ENCODE peak calls at places on chromosomes 5 and 9, in six cellular contexts. G is neural progenitor cell; P is NCI-H774; N is activated CD8-positive, alpha-beta memory T cell treated with anti-CD3 and anti-CD28 coated beads, Interleukin-2, amount 10 ng/mL, durations not matched to agents 7 days and 5 days; H is fibroblast of gingiva; D is NCI-H187. V is an unnamed sample.

GRCh38 chr5:82405166-82405565 is 127.0 kb upstream of the RPS23 start:
- DNase-seq in P (no peak), H (peak), N (no peak), D (no peak), G (no peak), V (no peak)

GRCh38 chr9:134172198-134173126 is 8.1 kb upstream of the RNU6ATAC start:
- DNase-seq in H (no peak), D (no peak), P (no peak), G (no peak), N (no peak), V (no peak)

GRCh38 chr5:962386-962785 is 46.2 kb upstream of the NKD2 start:
- DNase-seq in N (no peak), P (no peak), G (no peak), D (no peak), H (no peak), V (no peak)

GRCh38 chr5:12522116-12522515 is 617.9 kb upstream of the CTNND2 start:
- DNase-seq in H (no peak), G (no peak), D (no peak), N (no peak), P (no peak), V (no peak)

GRCh38 chr5:71757590-71758543 is 38.8 kb downstream of the CARTPT start:
- DNase-seq in P (peak), G (peak), H (peak), N (peak), D (no peak), V (peak)

GRCh38 chr5:128736567-128736966 is 198.5 kb upstream of the FBN2 start:
- DNase-seq in P (no peak), H (no peak), G (peak), D (no peak), N (no peak), V (no peak)

GRCh38 chr5:6246820-6247437 is 131.4 kb downstream of the MED10 start:
- DNase-seq in P (no peak), H (no peak), D (no peak), G (no peak), N (no peak), V (no peak)

GRCh38 chr5:108655750-108656450 is 91.8 kb upstream of the FER start:
- DNase-seq in D (peak), G (no peak), H (peak), N (no peak), P (no peak), V (no peak)

GRCh38 chr5:77424921-77425320 is 67.2 kb downstream of the WDR41 start:
- DNase-seq in P (no peak), H (no peak), G (no peak), N (no peak), D (no peak), V (no peak)

GRCh38 chr5:172299916-172300439 is 16.4 kb upstream of the UBTD2 start:
- DNase-seq in N (no peak), D (no peak), P (no peak), H (no peak), G (no peak), V (no peak)

GRCh38 chr9:16236326-16236725 is 634.1 kb downstream of the BNC2 start:
- DNase-seq in P (no peak), D (no peak), H (peak), N (no peak), G (no peak), V (no peak)

GRCh38 chr9:94666364-94667099 is 27.2 kb upstream of the FBP1 start:
- DNase-seq in D (no peak), G (no peak), H (no peak), N (no peak), P (no peak), V (peak)

GRCh38 chr5:42811591-42812392 is at the start of gene SELENOP:
- DNase-seq in P (peak), G (peak), N (no peak), D (peak), H (peak), V (peak)

GRCh38 chr5:171295299-171295698 is 13.7 kb upstream of the TLX3 start:
- DNase-seq in H (no peak), N (no peak), D (no peak), P (no peak), G (no peak), V (no peak)

GRCh38 chr9:102975246-102975645 is 19.9 kb upstream of the CYLC2 start:
- DNase-seq in G (no peak), N (no peak), D (no peak), P (no peak), H (no peak), V (no peak)

GRCh38 chr9:130451509-130452388 is 7.0 kb downstream of the ASS1 start:
- DNase-seq in P (peak), N (no peak), G (no peak), H (peak), D (peak), V (peak)

GRCh38 chr5:39014544-39014943 is 59.7 kb downstream of the RICTOR start:
- DNase-seq in N (no peak), G (no peak), P (no peak), H (peak), D (no peak), V (peak)

GRCh38 chr5:61332369-61332745 is 299 bp downstream of the ZSWIM6 start:
- DNase-seq in P (peak), G (peak), D (no peak), N (peak), H (no peak), V (no peak)

GRCh38 chr9:96100385-96100978 is 201.5 kb downstream of the HSD17B3 start:
- DNase-seq in P (no peak), N (peak), H (no peak), G (no peak), D (no peak), V (no peak)

GRCh38 chr5:79172269-79172668 is 60.7 kb downstream of the BHMT start:
- DNase-seq in G (peak), P (no peak), N (no peak), D (no peak), H (no peak), V (no peak)

GRCh38 chr9:121362813-121363585 is 7.1 kb downstream of the STOM start:
- DNase-seq in N (no peak), P (no peak), H (peak), G (no peak), D (no peak), V (no peak)

GRCh38 chr5:107215581-107215980 is 455.2 kb downstream of the EFNA5 start:
- DNase-seq in D (no peak), P (no peak), N (no peak), G (no peak), H (no peak), V (no peak)

GRCh38 chr9:116157436-116158138 is 4.0 kb downstream of the PAPPA start:
- DNase-seq in D (no peak), G (peak), N (no peak), H (peak), P (no peak), V (no peak)

GRCh38 chr5:8322478-8322877 is 453.5 kb downstream of the MTRR start:
- DNase-seq in P (no peak), N (no peak), G (no peak), D (no peak), H (no peak), V (no peak)

GRCh38 chr5:35185518-35185917 is 44.8 kb downstream of the PRLR start:
- DNase-seq in N (no peak), H (no peak), P (no peak), D (no peak), G (no peak), V (peak)

GRCh38 chr5:6827815-6828214 is 114.6 kb downstream of the TENT4A start:
- DNase-seq in D (no peak), G (no peak), P (peak), N (peak), H (no peak), V (no peak)

GRCh38 chr5:5387789-5388188 is 34.7 kb upstream of the ICE1 start:
- DNase-seq in H (no peak), P (no peak), D (no peak), N (no peak), G (no peak), V (no peak)

GRCh38 chr5:80941496-80941895 is 18.7 kb upstream of the RASGRF2 start:
- DNase-seq in H (no peak), G (no peak), N (no peak), D (no peak), P (no peak), V (no peak)

GRCh38 chr5:179405054-179405416 is 59.8 kb upstream of the ADAMTS2 start:
- DNase-seq in P (no peak), H (no peak), N (no peak), G (no peak), D (no peak), V (no peak)

GRCh38 chr9:89006308-89006707 is 15.0 kb downstream of the S1PR3 start:
- DNase-seq in D (no peak), N (no peak), G (no peak), H (no peak), P (no peak), V (no peak)

GRCh38 chr9:86604741-86605140 is 250.5 kb upstream of the TUT7 start:
- DNase-seq in H (peak), N (no peak), P (no peak), D (no peak), G (no peak), V (no peak)

V was measured in HepG2.